ENCODE peak calls at places on chromosomes 13 and 19, in six cellular contexts. One of them, this sample, is unnamed.

GRCh38 chr13:50529154-50529882 is 314.2 kb downstream of the DLEU7 start:
- DNase-seq in GM23248: peak
- DNase-seq in HCEC 1CT: peak
- DNase-seq in foreskin fibroblast: peak
- DNase-seq in breast epithelium: peak
- DNase-seq in cardiac muscle cell: peak
- DNase-seq in this sample: no peak

GRCh38 chr19:46602392-46603194 is 1.5 kb downstream of the CALM3 start:
- DNase-seq in GM23248: peak
- DNase-seq in HCEC 1CT: no peak
- DNase-seq in foreskin fibroblast: peak
- DNase-seq in breast epithelium: peak
- DNase-seq in cardiac muscle cell: no peak
- DNase-seq in this sample: no peak

GRCh38 chr13:45048890-45049407 is 59.6 kb downstream of the GPALPP1 start:
- DNase-seq in GM23248: no peak
- DNase-seq in HCEC 1CT: no peak
- DNase-seq in foreskin fibroblast: no peak
- DNase-seq in breast epithelium: no peak
- DNase-seq in cardiac muscle cell: no peak
- DNase-seq in this sample: no peak

GRCh38 chr19:1286859-1287621 is 1.4 kb downstream of the EFNA2 start:
- DNase-seq in GM23248: no peak
- DNase-seq in HCEC 1CT: no peak
- DNase-seq in foreskin fibroblast: no peak
- DNase-seq in breast epithelium: no peak
- DNase-seq in cardiac muscle cell: no peak
- DNase-seq in this sample: no peak

GRCh38 chr13:42377640-42378382 is 105.9 kb downstream of the AKAP11 start:
- DNase-seq in GM23248: no peak
- DNase-seq in HCEC 1CT: no peak
- DNase-seq in foreskin fibroblast: no peak
- DNase-seq in breast epithelium: no peak
- DNase-seq in cardiac muscle cell: no peak
- DNase-seq in this sample: no peak

GRCh38 chr19:33248954-33249613 is 23.4 kb upstream of the SLC7A10 start:
- DNase-seq in GM23248: peak
- DNase-seq in HCEC 1CT: no peak
- DNase-seq in foreskin fibroblast: no peak
- DNase-seq in breast epithelium: no peak
- DNase-seq in cardiac muscle cell: no peak
- DNase-seq in this sample: no peak

GRCh38 chr13:24203726-24204295 is 43.3 kb downstream of the SPATA13 start:
- DNase-seq in GM23248: no peak
- DNase-seq in HCEC 1CT: peak
- DNase-seq in foreskin fibroblast: no peak
- DNase-seq in breast epithelium: no peak
- DNase-seq in cardiac muscle cell: no peak
- DNase-seq in this sample: no peak

GRCh38 chr13:27482996-27483395 is 32.6 kb upstream of the MTIF3 start:
- DNase-seq in GM23248: no peak
- DNase-seq in HCEC 1CT: no peak
- DNase-seq in foreskin fibroblast: no peak
- DNase-seq in breast epithelium: no peak
- DNase-seq in cardiac muscle cell: no peak
- DNase-seq in this sample: no peak

GRCh38 chr19:19280561-19280960 is 7.5 kb upstream of the TM6SF2 start:
- DNase-seq in GM23248: peak
- DNase-seq in HCEC 1CT: no peak
- DNase-seq in foreskin fibroblast: peak
- DNase-seq in breast epithelium: no peak
- DNase-seq in cardiac muscle cell: no peak
- DNase-seq in this sample: peak

GRCh38 chr19:10214784-10215183 is 16.3 kb downstream of the S1PR2 start:
- DNase-seq in GM23248: peak
- DNase-seq in HCEC 1CT: peak
- DNase-seq in foreskin fibroblast: peak
- DNase-seq in breast epithelium: no peak
- DNase-seq in cardiac muscle cell: no peak
- DNase-seq in this sample: no peak

GRCh38 chr13:35879111-35879510 is 252.1 kb downstream of the DCLK1 start:
- DNase-seq in GM23248: no peak
- DNase-seq in HCEC 1CT: no peak
- DNase-seq in foreskin fibroblast: no peak
- DNase-seq in breast epithelium: no peak
- DNase-seq in cardiac muscle cell: no peak
- DNase-seq in this sample: peak

GRCh38 chr19:18479964-18480723 is 41.7 kb downstream of the ELL start:
- DNase-seq in GM23248: peak
- DNase-seq in HCEC 1CT: peak
- DNase-seq in foreskin fibroblast: peak
- DNase-seq in breast epithelium: peak
- DNase-seq in cardiac muscle cell: no peak
- DNase-seq in this sample: peak

GRCh38 chr19:3844596-3844995 is 24.2 kb downstream of the ZFR2 start:
- DNase-seq in GM23248: no peak
- DNase-seq in HCEC 1CT: no peak
- DNase-seq in foreskin fibroblast: peak
- DNase-seq in breast epithelium: no peak
- DNase-seq in cardiac muscle cell: no peak
- DNase-seq in this sample: no peak

GRCh38 chr19:13817615-13818371 is 22.6 kb downstream of the ZSWIM4 start:
- DNase-seq in GM23248: peak
- DNase-seq in HCEC 1CT: no peak
- DNase-seq in foreskin fibroblast: no peak
- DNase-seq in breast epithelium: no peak
- DNase-seq in cardiac muscle cell: peak
- DNase-seq in this sample: no peak

GRCh38 chr13:99123101-99124045 is 77.3 kb upstream of the UBAC2 start:
- DNase-seq in GM23248: peak
- DNase-seq in HCEC 1CT: peak
- DNase-seq in foreskin fibroblast: peak
- DNase-seq in breast epithelium: no peak
- DNase-seq in cardiac muscle cell: no peak
- DNase-seq in this sample: no peak

GRCh38 chr19:17678836-17679235 is 9.3 kb downstream of the UNC13A start:
- DNase-seq in GM23248: no peak
- DNase-seq in HCEC 1CT: no peak
- DNase-seq in foreskin fibroblast: no peak
- DNase-seq in breast epithelium: no peak
- DNase-seq in cardiac muscle cell: no peak
- DNase-seq in this sample: no peak

GRCh38 chr13:51818276-51818675 is 14.3 kb upstream of the DHRS12 start:
- DNase-seq in GM23248: no peak
- DNase-seq in HCEC 1CT: no peak
- DNase-seq in foreskin fibroblast: no peak
- DNase-seq in breast epithelium: no peak
- DNase-seq in cardiac muscle cell: no peak
- DNase-seq in this sample: no peak

GRCh38 chr19:33438016-33438671 is 64.6 kb downstream of the CEBPG start:
- DNase-seq in GM23248: peak
- DNase-seq in HCEC 1CT: no peak
- DNase-seq in foreskin fibroblast: peak
- DNase-seq in breast epithelium: no peak
- DNase-seq in cardiac muscle cell: no peak
- DNase-seq in this sample: peak

GRCh38 chr19:7953060-7953459 is 9.6 kb upstream of the TIMM44 start:
- DNase-seq in GM23248: peak
- DNase-seq in HCEC 1CT: no peak
- DNase-seq in foreskin fibroblast: peak
- DNase-seq in breast epithelium: no peak
- DNase-seq in cardiac muscle cell: no peak
- DNase-seq in this sample: no peak

This sample was measured in NCI-H524.